ENCODE peak calls at places on chromosomes 13 and 19, in six cellular contexts. One of them, this sample, is unnamed.

GRCh38 chr19:10720607-10721125 is 2.8 kb downstream of the DNM2 start:
- DNase-seq in GM03348: no peak
- DNase-seq in left colon: no peak
- DNase-seq in activated effector memory CD4-positive, alpha-beta T cell treated with anti-CD3 and anti-CD28 coated beads, Interleukin-2, amount 50 U/mL, for 16 hours: no peak
- DNase-seq in thoracic aorta: no peak
- DNase-seq in stimulated activated CD4-positive, alpha-beta T cell treated with anti-CD3 and anti-CD28 coated beads, Interleukin-2, amount 100 ng/mL, for 24 hours: no peak
- DNase-seq in this sample: no peak

GRCh38 chr13:94505730-94506129 is 26.2 kb upstream of the DCT start:
- DNase-seq in GM03348: no peak
- DNase-seq in left colon: no peak
- DNase-seq in activated effector memory CD4-positive, alpha-beta T cell treated with anti-CD3 and anti-CD28 coated beads, Interleukin-2, amount 50 U/mL, for 16 hours: no peak
- DNase-seq in thoracic aorta: no peak
- DNase-seq in stimulated activated CD4-positive, alpha-beta T cell treated with anti-CD3 and anti-CD28 coated beads, Interleukin-2, amount 100 ng/mL, for 24 hours: no peak
- DNase-seq in this sample: no peak

GRCh38 chr13:27131202-27131623 is 40.4 kb downstream of the USP12 start:
- DNase-seq in GM03348: no peak
- DNase-seq in left colon: no peak
- DNase-seq in activated effector memory CD4-positive, alpha-beta T cell treated with anti-CD3 and anti-CD28 coated beads, Interleukin-2, amount 50 U/mL, for 16 hours: peak
- DNase-seq in thoracic aorta: no peak
- DNase-seq in stimulated activated CD4-positive, alpha-beta T cell treated with anti-CD3 and anti-CD28 coated beads, Interleukin-2, amount 100 ng/mL, for 24 hours: peak
- DNase-seq in this sample: peak

GRCh38 chr19:30334841-30335240 is 37.3 kb upstream of the ZNF536 start:
- DNase-seq in GM03348: no peak
- DNase-seq in left colon: no peak
- DNase-seq in activated effector memory CD4-positive, alpha-beta T cell treated with anti-CD3 and anti-CD28 coated beads, Interleukin-2, amount 50 U/mL, for 16 hours: no peak
- DNase-seq in thoracic aorta: no peak
- DNase-seq in stimulated activated CD4-positive, alpha-beta T cell treated with anti-CD3 and anti-CD28 coated beads, Interleukin-2, amount 100 ng/mL, for 24 hours: no peak
- DNase-seq in this sample: no peak

GRCh38 chr19:17424743-17425365 is 5.0 kb downstream of the MVB12A start:
- DNase-seq in GM03348: peak
- DNase-seq in left colon: peak
- DNase-seq in activated effector memory CD4-positive, alpha-beta T cell treated with anti-CD3 and anti-CD28 coated beads, Interleukin-2, amount 50 U/mL, for 16 hours: peak
- DNase-seq in thoracic aorta: no peak
- DNase-seq in stimulated activated CD4-positive, alpha-beta T cell treated with anti-CD3 and anti-CD28 coated beads, Interleukin-2, amount 100 ng/mL, for 24 hours: no peak
- DNase-seq in this sample: peak

GRCh38 chr19:41392775-41393174 is 4.4 kb downstream of the EXOSC5 start:
- DNase-seq in GM03348: no peak
- DNase-seq in left colon: no peak
- DNase-seq in activated effector memory CD4-positive, alpha-beta T cell treated with anti-CD3 and anti-CD28 coated beads, Interleukin-2, amount 50 U/mL, for 16 hours: no peak
- DNase-seq in thoracic aorta: no peak
- DNase-seq in stimulated activated CD4-positive, alpha-beta T cell treated with anti-CD3 and anti-CD28 coated beads, Interleukin-2, amount 100 ng/mL, for 24 hours: no peak
- DNase-seq in this sample: no peak

GRCh38 chr19:648904-649733 is 9.4 kb downstream of the FGF22 start:
- DNase-seq in GM03348: no peak
- DNase-seq in left colon: no peak
- DNase-seq in activated effector memory CD4-positive, alpha-beta T cell treated with anti-CD3 and anti-CD28 coated beads, Interleukin-2, amount 50 U/mL, for 16 hours: no peak
- DNase-seq in thoracic aorta: no peak
- DNase-seq in stimulated activated CD4-positive, alpha-beta T cell treated with anti-CD3 and anti-CD28 coated beads, Interleukin-2, amount 100 ng/mL, for 24 hours: no peak
- DNase-seq in this sample: no peak

GRCh38 chr13:43305416-43305815 is 282.0 kb downstream of the DNAJC15 start:
- DNase-seq in GM03348: no peak
- DNase-seq in left colon: no peak
- DNase-seq in activated effector memory CD4-positive, alpha-beta T cell treated with anti-CD3 and anti-CD28 coated beads, Interleukin-2, amount 50 U/mL, for 16 hours: no peak
- DNase-seq in thoracic aorta: no peak
- DNase-seq in stimulated activated CD4-positive, alpha-beta T cell treated with anti-CD3 and anti-CD28 coated beads, Interleukin-2, amount 100 ng/mL, for 24 hours: no peak
- DNase-seq in this sample: no peak

GRCh38 chr19:30344446-30345425 is 27.4 kb upstream of the ZNF536 start:
- DNase-seq in GM03348: peak
- DNase-seq in left colon: no peak
- DNase-seq in activated effector memory CD4-positive, alpha-beta T cell treated with anti-CD3 and anti-CD28 coated beads, Interleukin-2, amount 50 U/mL, for 16 hours: no peak
- DNase-seq in thoracic aorta: no peak
- DNase-seq in stimulated activated CD4-positive, alpha-beta T cell treated with anti-CD3 and anti-CD28 coated beads, Interleukin-2, amount 100 ng/mL, for 24 hours: no peak
- DNase-seq in this sample: no peak

GRCh38 chr13:29383476-29383875 is 212.0 kb downstream of the SLC7A1 start:
- DNase-seq in GM03348: no peak
- DNase-seq in left colon: no peak
- DNase-seq in activated effector memory CD4-positive, alpha-beta T cell treated with anti-CD3 and anti-CD28 coated beads, Interleukin-2, amount 50 U/mL, for 16 hours: no peak
- DNase-seq in thoracic aorta: no peak
- DNase-seq in stimulated activated CD4-positive, alpha-beta T cell treated with anti-CD3 and anti-CD28 coated beads, Interleukin-2, amount 100 ng/mL, for 24 hours: no peak
- DNase-seq in this sample: no peak

GRCh38 chr13:32581177-32581786 is 5.0 kb upstream of the PDS5B start:
- DNase-seq in GM03348: peak
- DNase-seq in left colon: no peak
- DNase-seq in activated effector memory CD4-positive, alpha-beta T cell treated with anti-CD3 and anti-CD28 coated beads, Interleukin-2, amount 50 U/mL, for 16 hours: no peak
- DNase-seq in thoracic aorta: no peak
- DNase-seq in stimulated activated CD4-positive, alpha-beta T cell treated with anti-CD3 and anti-CD28 coated beads, Interleukin-2, amount 100 ng/mL, for 24 hours: no peak
- DNase-seq in this sample: no peak

GRCh38 chr19:4748589-4748988 is 24.9 kb upstream of the DPP9 start:
- DNase-seq in GM03348: no peak
- DNase-seq in left colon: no peak
- DNase-seq in activated effector memory CD4-positive, alpha-beta T cell treated with anti-CD3 and anti-CD28 coated beads, Interleukin-2, amount 50 U/mL, for 16 hours: no peak
- DNase-seq in thoracic aorta: no peak
- DNase-seq in stimulated activated CD4-positive, alpha-beta T cell treated with anti-CD3 and anti-CD28 coated beads, Interleukin-2, amount 100 ng/mL, for 24 hours: no peak
- DNase-seq in this sample: no peak

GRCh38 chr19:5394907-5395505 is 54.4 kb upstream of the PTPRS start:
- DNase-seq in GM03348: no peak
- DNase-seq in left colon: no peak
- DNase-seq in activated effector memory CD4-positive, alpha-beta T cell treated with anti-CD3 and anti-CD28 coated beads, Interleukin-2, amount 50 U/mL, for 16 hours: no peak
- DNase-seq in thoracic aorta: no peak
- DNase-seq in stimulated activated CD4-positive, alpha-beta T cell treated with anti-CD3 and anti-CD28 coated beads, Interleukin-2, amount 100 ng/mL, for 24 hours: no peak
- DNase-seq in this sample: no peak

GRCh38 chr19:15616627-15617270 is 1.7 kb downstream of the CYP4F8 start:
- DNase-seq in GM03348: no peak
- DNase-seq in left colon: no peak
- DNase-seq in activated effector memory CD4-positive, alpha-beta T cell treated with anti-CD3 and anti-CD28 coated beads, Interleukin-2, amount 50 U/mL, for 16 hours: no peak
- DNase-seq in thoracic aorta: no peak
- DNase-seq in stimulated activated CD4-positive, alpha-beta T cell treated with anti-CD3 and anti-CD28 coated beads, Interleukin-2, amount 100 ng/mL, for 24 hours: no peak
- DNase-seq in this sample: no peak

GRCh38 chr13:40064154-40064713 is 408.8 kb downstream of the COG6 start:
- DNase-seq in GM03348: peak
- DNase-seq in left colon: no peak
- DNase-seq in activated effector memory CD4-positive, alpha-beta T cell treated with anti-CD3 and anti-CD28 coated beads, Interleukin-2, amount 50 U/mL, for 16 hours: no peak
- DNase-seq in thoracic aorta: no peak
- DNase-seq in stimulated activated CD4-positive, alpha-beta T cell treated with anti-CD3 and anti-CD28 coated beads, Interleukin-2, amount 100 ng/mL, for 24 hours: no peak
- DNase-seq in this sample: no peak

GRCh38 chr13:41568143-41568989 is 111.0 kb downstream of the RGCC start:
- DNase-seq in GM03348: no peak
- DNase-seq in left colon: no peak
- DNase-seq in activated effector memory CD4-positive, alpha-beta T cell treated with anti-CD3 and anti-CD28 coated beads, Interleukin-2, amount 50 U/mL, for 16 hours: no peak
- DNase-seq in thoracic aorta: no peak
- DNase-seq in stimulated activated CD4-positive, alpha-beta T cell treated with anti-CD3 and anti-CD28 coated beads, Interleukin-2, amount 100 ng/mL, for 24 hours: no peak
- DNase-seq in this sample: no peak

GRCh38 chr19:44592451-44592890 is 20.9 kb upstream of the IGSF23 start:
- DNase-seq in GM03348: no peak
- DNase-seq in left colon: no peak
- DNase-seq in activated effector memory CD4-positive, alpha-beta T cell treated with anti-CD3 and anti-CD28 coated beads, Interleukin-2, amount 50 U/mL, for 16 hours: no peak
- DNase-seq in thoracic aorta: no peak
- DNase-seq in stimulated activated CD4-positive, alpha-beta T cell treated with anti-CD3 and anti-CD28 coated beads, Interleukin-2, amount 100 ng/mL, for 24 hours: no peak
- DNase-seq in this sample: no peak

GRCh38 chr13:41025518-41025917 is 6.4 kb upstream of the ELF1 start:
- DNase-seq in GM03348: no peak
- DNase-seq in left colon: no peak
- DNase-seq in activated effector memory CD4-positive, alpha-beta T cell treated with anti-CD3 and anti-CD28 coated beads, Interleukin-2, amount 50 U/mL, for 16 hours: no peak
- DNase-seq in thoracic aorta: no peak
- DNase-seq in stimulated activated CD4-positive, alpha-beta T cell treated with anti-CD3 and anti-CD28 coated beads, Interleukin-2, amount 100 ng/mL, for 24 hours: no peak
- DNase-seq in this sample: no peak

GRCh38 chr13:98824376-98825160 is 72.1 kb upstream of the SLC15A1 start:
- DNase-seq in GM03348: peak
- DNase-seq in left colon: no peak
- DNase-seq in activated effector memory CD4-positive, alpha-beta T cell treated with anti-CD3 and anti-CD28 coated beads, Interleukin-2, amount 50 U/mL, for 16 hours: no peak
- DNase-seq in thoracic aorta: no peak
- DNase-seq in stimulated activated CD4-positive, alpha-beta T cell treated with anti-CD3 and anti-CD28 coated beads, Interleukin-2, amount 100 ng/mL, for 24 hours: no peak
- DNase-seq in this sample: no peak

GRCh38 chr19:54875506-54875905 is 1.5 kb downstream of the FCAR start:
- DNase-seq in GM03348: no peak
- DNase-seq in left colon: no peak
- DNase-seq in activated effector memory CD4-positive, alpha-beta T cell treated with anti-CD3 and anti-CD28 coated beads, Interleukin-2, amount 50 U/mL, for 16 hours: no peak
- DNase-seq in thoracic aorta: no peak
- DNase-seq in stimulated activated CD4-positive, alpha-beta T cell treated with anti-CD3 and anti-CD28 coated beads, Interleukin-2, amount 100 ng/mL, for 24 hours: no peak
- DNase-seq in this sample: no peak

GRCh38 chr13:76968041-76968440 is 19.7 kb downstream of the ACOD1 start:
- DNase-seq in GM03348: no peak
- DNase-seq in left colon: no peak
- DNase-seq in activated effector memory CD4-positive, alpha-beta T cell treated with anti-CD3 and anti-CD28 coated beads, Interleukin-2, amount 50 U/mL, for 16 hours: no peak
- DNase-seq in thoracic aorta: no peak
- DNase-seq in stimulated activated CD4-positive, alpha-beta T cell treated with anti-CD3 and anti-CD28 coated beads, Interleukin-2, amount 100 ng/mL, for 24 hours: no peak
- DNase-seq in this sample: no peak

GRCh38 chr13:48975926-48976676 is 389 bp downstream of the FNDC3A start:
- DNase-seq in GM03348: peak
- DNase-seq in left colon: peak
- DNase-seq in activated effector memory CD4-positive, alpha-beta T cell treated with anti-CD3 and anti-CD28 coated beads, Interleukin-2, amount 50 U/mL, for 16 hours: peak
- DNase-seq in thoracic aorta: peak
- DNase-seq in stimulated activated CD4-positive, alpha-beta T cell treated with anti-CD3 and anti-CD28 coated beads, Interleukin-2, amount 100 ng/mL, for 24 hours: peak
- DNase-seq in this sample: peak

GRCh38 chr13:25803626-25804025 is 248.2 kb downstream of the SHISA2 start:
- DNase-seq in GM03348: no peak
- DNase-seq in left colon: no peak
- DNase-seq in activated effector memory CD4-positive, alpha-beta T cell treated with anti-CD3 and anti-CD28 coated beads, Interleukin-2, amount 50 U/mL, for 16 hours: no peak
- DNase-seq in thoracic aorta: no peak
- DNase-seq in stimulated activated CD4-positive, alpha-beta T cell treated with anti-CD3 and anti-CD28 coated beads, Interleukin-2, amount 100 ng/mL, for 24 hours: no peak
- DNase-seq in this sample: no peak

GRCh38 chr19:52687658-52688057 is 47.2 kb downstream of the ZNF611 start:
- DNase-seq in GM03348: no peak
- DNase-seq in left colon: no peak
- DNase-seq in activated effector memory CD4-positive, alpha-beta T cell treated with anti-CD3 and anti-CD28 coated beads, Interleukin-2, amount 50 U/mL, for 16 hours: no peak
- DNase-seq in thoracic aorta: no peak
- DNase-seq in stimulated activated CD4-positive, alpha-beta T cell treated with anti-CD3 and anti-CD28 coated beads, Interleukin-2, amount 100 ng/mL, for 24 hours: no peak
- DNase-seq in this sample: no peak

GRCh38 chr13:94620286-94620896 is 18.7 kb downstream of the GPR180 start:
- DNase-seq in GM03348: peak
- DNase-seq in left colon: peak
- DNase-seq in activated effector memory CD4-positive, alpha-beta T cell treated with anti-CD3 and anti-CD28 coated beads, Interleukin-2, amount 50 U/mL, for 16 hours: no peak
- DNase-seq in thoracic aorta: no peak
- DNase-seq in stimulated activated CD4-positive, alpha-beta T cell treated with anti-CD3 and anti-CD28 coated beads, Interleukin-2, amount 100 ng/mL, for 24 hours: no peak
- DNase-seq in this sample: peak

GRCh38 chr13:87344176-87344575 is 327.0 kb upstream of the SLITRK5 start:
- DNase-seq in GM03348: no peak
- DNase-seq in left colon: no peak
- DNase-seq in activated effector memory CD4-positive, alpha-beta T cell treated with anti-CD3 and anti-CD28 coated beads, Interleukin-2, amount 50 U/mL, for 16 hours: no peak
- DNase-seq in thoracic aorta: no peak
- DNase-seq in stimulated activated CD4-positive, alpha-beta T cell treated with anti-CD3 and anti-CD28 coated beads, Interleukin-2, amount 100 ng/mL, for 24 hours: no peak
- DNase-seq in this sample: no peak

GRCh38 chr19:33403221-33403972 is 29.9 kb downstream of the CEBPG start:
- DNase-seq in GM03348: no peak
- DNase-seq in left colon: no peak
- DNase-seq in activated effector memory CD4-positive, alpha-beta T cell treated with anti-CD3 and anti-CD28 coated beads, Interleukin-2, amount 50 U/mL, for 16 hours: no peak
- DNase-seq in thoracic aorta: no peak
- DNase-seq in stimulated activated CD4-positive, alpha-beta T cell treated with anti-CD3 and anti-CD28 coated beads, Interleukin-2, amount 100 ng/mL, for 24 hours: no peak
- DNase-seq in this sample: no peak

GRCh38 chr13:47413112-47413511 is 516.3 kb upstream of the HTR2A start:
- DNase-seq in GM03348: peak
- DNase-seq in left colon: no peak
- DNase-seq in activated effector memory CD4-positive, alpha-beta T cell treated with anti-CD3 and anti-CD28 coated beads, Interleukin-2, amount 50 U/mL, for 16 hours: no peak
- DNase-seq in thoracic aorta: no peak
- DNase-seq in stimulated activated CD4-positive, alpha-beta T cell treated with anti-CD3 and anti-CD28 coated beads, Interleukin-2, amount 100 ng/mL, for 24 hours: no peak
- DNase-seq in this sample: no peak